ENCODE peak calls at places on chromosomes 1 and 21, in nine cellular contexts. One of them, this sample, is unnamed. For H3K36me3 and H3K9me3, the result is how much of the 10 kb centered on the place peaks cover.

GRCh38 chr1:177960939-177961622 is 8.8 kb downstream of the SEC16B start:
- DNase-seq in endodermal cell: no peak
- DNase-seq in mucosa of descending colon: no peak
- DNase-seq in mammary epithelial cell: no peak
- DNase-seq in H1: no peak
- DNase-seq in IMR-90: peak
- DNase-seq in left ventricle myocardium inferior: no peak
- DNase-seq in mesenchymal stem cell: no peak
- DNase-seq in esophagus muscularis mucosa: no peak
- DNase-seq in this sample: no peak

GRCh38 chr21:14736162-14736561 is 190.0 kb upstream of the SAMSN1 start:
- DNase-seq in mucosa of descending colon: no peak
- DNase-seq in IMR-90: no peak
- DNase-seq in mammary epithelial cell: no peak
- DNase-seq in endodermal cell: no peak
- DNase-seq in esophagus muscularis mucosa: no peak
- DNase-seq in mesenchymal stem cell: no peak
- DNase-seq in left ventricle myocardium inferior: no peak
- DNase-seq in H1: no peak
- DNase-seq in this sample: no peak

GRCh38 chr1:7149080-7149838 is 364.0 kb downstream of the CAMTA1 start:
- DNase-seq in IMR-90: no peak
- DNase-seq in H1: no peak
- DNase-seq in endodermal cell: peak
- DNase-seq in esophagus muscularis mucosa: no peak
- DNase-seq in left ventricle myocardium inferior: peak
- DNase-seq in mammary epithelial cell: no peak
- DNase-seq in mesenchymal stem cell: no peak
- DNase-seq in mucosa of descending colon: peak
- DNase-seq in this sample: no peak

GRCh38 chr1:89545264-89546038 is 20.8 kb downstream of the LRRC8B start:
- DNase-seq in endodermal cell: no peak
- DNase-seq in mesenchymal stem cell: peak
- DNase-seq in IMR-90: peak
- DNase-seq in esophagus muscularis mucosa: no peak
- DNase-seq in left ventricle myocardium inferior: no peak
- DNase-seq in mucosa of descending colon: no peak
- DNase-seq in mammary epithelial cell: peak
- DNase-seq in H1: no peak
- DNase-seq in this sample: no peak

GRCh38 chr1:163055531-163055930 is 13.6 kb upstream of the RGS4 start:
- DNase-seq in IMR-90: no peak
- DNase-seq in endodermal cell: no peak
- DNase-seq in mammary epithelial cell: no peak
- DNase-seq in H1: no peak
- DNase-seq in esophagus muscularis mucosa: no peak
- DNase-seq in mucosa of descending colon: no peak
- DNase-seq in left ventricle myocardium inferior: no peak
- DNase-seq in mesenchymal stem cell: no peak
- DNase-seq in this sample: no peak

GRCh38 chr1:109263234-109263596 is 13.9 kb downstream of the CELSR2 start:
- DNase-seq in H1: no peak
- DNase-seq in esophagus muscularis mucosa: no peak
- DNase-seq in IMR-90: no peak
- DNase-seq in mesenchymal stem cell: no peak
- DNase-seq in endodermal cell: no peak
- DNase-seq in left ventricle myocardium inferior: no peak
- DNase-seq in mammary epithelial cell: peak
- DNase-seq in mucosa of descending colon: no peak
- DNase-seq in this sample: no peak

GRCh38 chr1:66489146-66489545 is 44.8 kb upstream of the SGIP1 start:
- DNase-seq in endodermal cell: no peak
- DNase-seq in esophagus muscularis mucosa: no peak
- DNase-seq in mesenchymal stem cell: peak
- DNase-seq in IMR-90: peak
- DNase-seq in mucosa of descending colon: no peak
- DNase-seq in H1: no peak
- DNase-seq in left ventricle myocardium inferior: no peak
- DNase-seq in mammary epithelial cell: peak
- DNase-seq in this sample: no peak

GRCh38 chr1:147625274-147625986 is 44.9 kb downstream of the ACP6 start:
- DNase-seq in H1: no peak
- DNase-seq in IMR-90: no peak
- DNase-seq in esophagus muscularis mucosa: no peak
- DNase-seq in mucosa of descending colon: no peak
- DNase-seq in mesenchymal stem cell: no peak
- DNase-seq in endodermal cell: no peak
- DNase-seq in left ventricle myocardium inferior: no peak
- DNase-seq in mammary epithelial cell: no peak
- DNase-seq in this sample: no peak

GRCh38 chr1:212753766-212754165 is 37.8 kb downstream of the NSL1 start:
- DNase-seq in H1: no peak
- DNase-seq in left ventricle myocardium inferior: no peak
- DNase-seq in mucosa of descending colon: no peak
- DNase-seq in esophagus muscularis mucosa: no peak
- DNase-seq in IMR-90: no peak
- DNase-seq in endodermal cell: no peak
- DNase-seq in mammary epithelial cell: no peak
- DNase-seq in mesenchymal stem cell: no peak
- DNase-seq in this sample: no peak

GRCh38 chr1:151461694-151462093 is 2.4 kb upstream of the POGZ start:
- DNase-seq in IMR-90: no peak
- DNase-seq in esophagus muscularis mucosa: peak
- DNase-seq in mucosa of descending colon: no peak
- DNase-seq in endodermal cell: no peak
- DNase-seq in mammary epithelial cell: no peak
- DNase-seq in left ventricle myocardium inferior: no peak
- DNase-seq in mesenchymal stem cell: no peak
- DNase-seq in H1: no peak
- DNase-seq in this sample: no peak

GRCh38 chr1:66711420-66711819 is 40.8 kb upstream of the DYNLT5 start:
- DNase-seq in esophagus muscularis mucosa: no peak
- DNase-seq in H1: no peak
- DNase-seq in left ventricle myocardium inferior: no peak
- DNase-seq in endodermal cell: peak
- DNase-seq in mesenchymal stem cell: peak
- DNase-seq in mammary epithelial cell: no peak
- DNase-seq in mucosa of descending colon: no peak
- DNase-seq in IMR-90: no peak
- DNase-seq in this sample: no peak

GRCh38 chr1:6348511-6349191 is 44.9 kb downstream of the ACOT7 start:
- DNase-seq in mesenchymal stem cell: no peak
- DNase-seq in H1: no peak
- DNase-seq in mammary epithelial cell: peak
- DNase-seq in IMR-90: peak
- DNase-seq in mucosa of descending colon: peak
- DNase-seq in left ventricle myocardium inferior: peak
- DNase-seq in esophagus muscularis mucosa: no peak
- DNase-seq in endodermal cell: no peak
- DNase-seq in this sample: peak

GRCh38 chr1:198667796-198668195 is 29.0 kb downstream of the PTPRC start:
- DNase-seq in mammary epithelial cell: no peak
- DNase-seq in mucosa of descending colon: no peak
- DNase-seq in IMR-90: peak
- DNase-seq in mesenchymal stem cell: no peak
- DNase-seq in H1: no peak
- DNase-seq in endodermal cell: no peak
- DNase-seq in esophagus muscularis mucosa: no peak
- DNase-seq in left ventricle myocardium inferior: no peak
- DNase-seq in this sample: no peak

GRCh38 chr1:184499626-184500025 is 112.8 kb downstream of the C1orf21 start:
- DNase-seq in H1: no peak
- DNase-seq in IMR-90: peak
- DNase-seq in mammary epithelial cell: no peak
- DNase-seq in mesenchymal stem cell: peak
- DNase-seq in esophagus muscularis mucosa: no peak
- DNase-seq in mucosa of descending colon: no peak
- DNase-seq in endodermal cell: no peak
- DNase-seq in left ventricle myocardium inferior: no peak
- DNase-seq in this sample: peak

GRCh38 chr1:91404151-91405012 is at the start of gene HFM1:
- DNase-seq in left ventricle myocardium inferior: peak
- DNase-seq in esophagus muscularis mucosa: no peak
- DNase-seq in IMR-90: peak
- DNase-seq in mesenchymal stem cell: peak
- DNase-seq in endodermal cell: peak
- DNase-seq in H1: no peak
- DNase-seq in mucosa of descending colon: peak
- DNase-seq in mammary epithelial cell: peak
- DNase-seq in this sample: peak

DNA sequence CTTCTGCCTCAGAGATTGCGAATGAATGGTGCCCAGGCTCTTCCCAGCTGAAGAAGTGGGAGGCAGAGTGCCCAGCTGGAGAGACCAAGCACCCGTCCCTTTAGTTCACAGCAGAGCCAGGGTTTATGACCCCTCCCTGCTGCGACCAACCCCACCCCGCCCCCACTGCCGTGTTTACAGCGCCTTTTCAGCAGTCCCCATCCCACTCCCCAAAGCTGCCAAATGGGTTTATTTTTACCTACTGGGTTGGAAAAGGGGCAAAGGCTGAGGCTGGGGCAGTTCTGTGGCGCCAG is 23.6 kb downstream of the DYRK3 start:
- DNase-seq in endodermal cell: no peak
- DNase-seq in mucosa of descending colon: no peak
- DNase-seq in mesenchymal stem cell: no peak
- DNase-seq in IMR-90: no peak
- DNase-seq in mammary epithelial cell: no peak
- DNase-seq in esophagus muscularis mucosa: no peak
- DNase-seq in H1: no peak
- DNase-seq in left ventricle myocardium inferior: no peak
- DNase-seq in this sample: no peak
- H3K4me3 ChIP-seq in endodermal cell: no peak
- H3K4me3 ChIP-seq in mucosa of descending colon: no peak
- H3K4me3 ChIP-seq in mesenchymal stem cell: no peak
- H3K4me3 ChIP-seq in IMR-90: no peak
- H3K4me3 ChIP-seq in mammary epithelial cell: no peak
- H3K4me3 ChIP-seq in esophagus muscularis mucosa: no peak
- H3K4me3 ChIP-seq in H1: no peak
- H3K4me3 ChIP-seq in left ventricle myocardium inferior: peak
- H3K4me3 ChIP-seq in this sample: no peak

GRCh38 chr1:36175137-36176095 is 19.5 kb downstream of the MAP7D1 start:
- DNase-seq in H1: no peak
- DNase-seq in esophagus muscularis mucosa: no peak
- DNase-seq in mesenchymal stem cell: peak
- DNase-seq in IMR-90: peak
- DNase-seq in endodermal cell: peak
- DNase-seq in mammary epithelial cell: no peak
- DNase-seq in mucosa of descending colon: no peak
- DNase-seq in left ventricle myocardium inferior: peak
- DNase-seq in this sample: no peak

GRCh38 chr1:36176151-36176949 is 20.4 kb downstream of the MAP7D1 start:
- DNase-seq in mammary epithelial cell: no peak
- DNase-seq in H1: no peak
- DNase-seq in mesenchymal stem cell: no peak
- DNase-seq in left ventricle myocardium inferior: peak
- DNase-seq in mucosa of descending colon: no peak
- DNase-seq in endodermal cell: peak
- DNase-seq in esophagus muscularis mucosa: no peak
- DNase-seq in IMR-90: no peak
- DNase-seq in this sample: no peak

GRCh38 chr1:36172017-36172747 is 16.2 kb downstream of the MAP7D1 start:
- DNase-seq in esophagus muscularis mucosa: no peak
- DNase-seq in endodermal cell: no peak
- DNase-seq in mammary epithelial cell: no peak
- DNase-seq in H1: no peak
- DNase-seq in mucosa of descending colon: no peak
- DNase-seq in mesenchymal stem cell: no peak
- DNase-seq in left ventricle myocardium inferior: no peak
- DNase-seq in IMR-90: no peak
- DNase-seq in this sample: no peak

GRCh38 chr1:36172983-36173382 is 17.0 kb downstream of the MAP7D1 start:
- DNase-seq in mesenchymal stem cell: peak
- DNase-seq in IMR-90: peak
- DNase-seq in esophagus muscularis mucosa: no peak
- DNase-seq in H1: no peak
- DNase-seq in endodermal cell: no peak
- DNase-seq in mucosa of descending colon: no peak
- DNase-seq in left ventricle myocardium inferior: no peak
- DNase-seq in mammary epithelial cell: peak
- DNase-seq in this sample: peak

GRCh38 chr1:36174716-36175115 is 18.8 kb downstream of the MAP7D1 start:
- DNase-seq in IMR-90: no peak
- DNase-seq in H1: no peak
- DNase-seq in mammary epithelial cell: no peak
- DNase-seq in esophagus muscularis mucosa: no peak
- DNase-seq in mesenchymal stem cell: no peak
- DNase-seq in endodermal cell: no peak
- DNase-seq in left ventricle myocardium inferior: no peak
- DNase-seq in mucosa of descending colon: no peak
- DNase-seq in this sample: no peak
- H3K36me3 ChIP-seq in IMR-90: half or more
- H3K36me3 ChIP-seq in H1: under half
- H3K36me3 ChIP-seq in mammary epithelial cell: under half
- H3K36me3 ChIP-seq in esophagus muscularis mucosa: half or more
- H3K36me3 ChIP-seq in mesenchymal stem cell: half or more
- H3K36me3 ChIP-seq in endodermal cell: half or more
- H3K36me3 ChIP-seq in left ventricle myocardium inferior: half or more
- H3K36me3 ChIP-seq in mucosa of descending colon: under half
- H3K36me3 ChIP-seq in this sample: half or more

DNA sequence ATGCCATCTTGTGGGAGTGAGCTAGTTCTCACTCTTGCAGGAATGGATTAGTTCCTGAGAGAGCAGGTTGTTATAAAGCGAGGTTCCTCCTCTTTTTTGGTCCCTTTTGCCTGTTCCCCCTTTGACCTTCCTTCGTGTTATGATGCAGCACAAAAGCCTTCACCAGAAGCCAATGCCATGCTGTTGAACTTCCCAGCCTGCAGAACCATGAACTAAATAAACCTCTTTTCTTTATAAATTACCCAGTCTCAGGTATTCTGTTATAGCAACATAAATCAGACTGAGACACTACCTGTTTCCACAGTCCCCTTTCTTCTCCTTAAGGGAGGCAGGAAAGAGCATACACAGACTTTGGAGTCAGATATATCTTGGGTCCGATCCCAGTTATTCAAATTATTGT is 25.6 kb downstream of the DISP3 start:
- DNase-seq in IMR-90: no peak
- DNase-seq in mesenchymal stem cell: no peak
- DNase-seq in mammary epithelial cell: no peak
- DNase-seq in endodermal cell: no peak
- DNase-seq in mucosa of descending colon: no peak
- DNase-seq in H1: no peak
- DNase-seq in esophagus muscularis mucosa: no peak
- DNase-seq in left ventricle myocardium inferior: no peak
- DNase-seq in this sample: no peak
- H3K9me3 ChIP-seq in IMR-90: under half
- H3K9me3 ChIP-seq in mesenchymal stem cell: half or more
- H3K9me3 ChIP-seq in mammary epithelial cell: under half
- H3K9me3 ChIP-seq in endodermal cell: under half
- H3K9me3 ChIP-seq in mucosa of descending colon: under half
- H3K9me3 ChIP-seq in H1: under half
- H3K9me3 ChIP-seq in esophagus muscularis mucosa: under half
- H3K9me3 ChIP-seq in left ventricle myocardium inferior: half or more
- H3K9me3 ChIP-seq in this sample: under half

DNA sequence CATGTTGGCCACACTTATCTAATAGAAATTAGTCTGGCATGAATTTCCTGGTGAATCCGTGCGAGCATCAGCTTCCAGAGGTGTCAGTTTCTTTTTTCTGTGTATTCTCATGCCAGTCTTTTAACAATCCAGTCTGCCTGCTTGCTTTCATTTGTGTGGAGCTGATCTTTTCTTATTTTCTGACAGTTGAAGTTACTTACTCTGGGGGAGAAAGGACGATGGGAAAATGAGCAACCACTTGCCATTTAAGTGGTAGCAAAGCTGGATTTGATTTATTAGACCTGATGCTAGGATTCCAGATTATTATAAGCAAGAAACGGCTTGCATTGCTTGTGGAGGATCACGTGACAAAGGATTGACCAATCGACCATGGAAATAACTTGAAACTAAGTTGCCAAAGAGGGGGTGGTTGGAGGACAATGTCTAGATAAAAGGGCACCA is 24.3 kb upstream of the APP start:
- DNase-seq in H1: no peak
- DNase-seq in mammary epithelial cell: no peak
- DNase-seq in mucosa of descending colon: no peak
- DNase-seq in endodermal cell: no peak
- DNase-seq in mesenchymal stem cell: no peak
- DNase-seq in IMR-90: peak
- DNase-seq in esophagus muscularis mucosa: no peak
- DNase-seq in left ventricle myocardium inferior: no peak
- DNase-seq in this sample: no peak
- H3K4me3 ChIP-seq in H1: no peak
- H3K4me3 ChIP-seq in mammary epithelial cell: no peak
- H3K4me3 ChIP-seq in mucosa of descending colon: no peak
- H3K4me3 ChIP-seq in endodermal cell: no peak
- H3K4me3 ChIP-seq in mesenchymal stem cell: peak
- H3K4me3 ChIP-seq in IMR-90: no peak
- H3K4me3 ChIP-seq in esophagus muscularis mucosa: no peak
- H3K4me3 ChIP-seq in left ventricle myocardium inferior: no peak
- H3K4me3 ChIP-seq in this sample: no peak